ENCODE peak calls at places on chromosomes 11 and 22, in six cellular contexts. J, Y, L, A, Q and H are unnamed samples.
A peak's percentile ranks its signal among the peaks of the same experiment; 100 is the strongest.

GRCh38 chr22:17777005-17777716 is 2.9 kb upstream of the BID start:
- DNase-seq in Q (no peak), L (no peak), A (no peak), J (no peak), Y (no peak), H (no peak)

GRCh38 chr11:15119352-15119751 is 4.6 kb downstream of the INSC start:
- DNase-seq in Y (no peak), Q (no peak), J (no peak), A (no peak), L (no peak), H (no peak)

GRCh38 chr11:82906236-82906635 is 4.7 kb downstream of the DDIAS start:
- DNase-seq in Q (peak; percentile 74), L (peak; percentile 5), A (peak; percentile 19), J (peak; percentile 42), Y (no peak), H (no peak)

GRCh38 chr11:1714908-1715885 is 18.2 kb downstream of the KRTAP5-6 start:
- DNase-seq in A (no peak), Y (no peak), L (no peak), J (no peak), Q (no peak), H (no peak)

GRCh38 chr11:111607751-111608150 is 5.5 kb downstream of the SIK2 start:
- DNase-seq in J (no peak), A (no peak), Q (no peak), L (no peak), Y (no peak), H (no peak)

GRCh38 chr11:16739326-16739875 is 954 bp downstream of the C11orf58 start:
- DNase-seq in Q (peak; percentile 7), L (no peak), J (peak; percentile 4), A (no peak), Y (no peak), H (no peak)

GRCh38 chr11:71138737-71139425 is 113.5 kb downstream of the SHANK2 start:
- DNase-seq in A (no peak), Q (no peak), J (peak; percentile 17), L (no peak), Y (no peak), H (no peak)

GRCh38 chr11:100857236-100858005 is 170.3 kb downstream of the ARHGAP42 start:
- DNase-seq in Q (no peak), Y (no peak), A (no peak), L (no peak), J (peak; percentile 57), H (no peak)

GRCh38 chr11:70537576-70538571 is 139.5 kb downstream of the CTTN start:
- DNase-seq in Q (no peak), A (no peak), L (no peak), J (no peak), Y (no peak), H (no peak)

GRCh38 chr22:49702068-49702397 is 125.6 kb downstream of the BRD1 start:
- DNase-seq in Q (no peak), A (no peak), L (no peak), Y (no peak), J (no peak), H (no peak)

GRCh38 chr11:1542267-1542666 is 29.8 kb downstream of the DUSP8 start:
- DNase-seq in A (no peak), Q (no peak), J (no peak), L (no peak), Y (no peak), H (no peak)

GRCh38 chr22:27978317-27978716 is 59.3 kb upstream of the PITPNB start:
- DNase-seq in J (no peak), Y (no peak), L (no peak), Q (no peak), A (no peak), H (no peak)

GRCh38 chr22:37784829-37785495 is 22.8 kb upstream of the GCAT start:
- DNase-seq in Q (no peak), J (no peak), L (no peak), A (no peak), Y (no peak), H (no peak)

GRCh38 chr22:23553438-23553837 is 26.7 kb downstream of the IGLL1 start:
- DNase-seq in Q (no peak), L (no peak), A (no peak), J (no peak), Y (no peak), H (no peak)

GRCh38 chr11:67119577-67120391 is 721 bp downstream of the KDM2A start:
- DNase-seq in Q (peak; percentile 24), J (peak; percentile 66), L (no peak), A (no peak), Y (peak; percentile 51), H (no peak)

GRCh38 chr11:65262775-65263174 is 1.0 kb downstream of the POLA2 start:
- DNase-seq in Y (no peak), J (no peak), L (no peak), A (no peak), Q (no peak), H (no peak)

GRCh38 chr22:48449466-48450187 is 1378.0 kb downstream of the BRD1 start:
- DNase-seq in L (no peak), A (no peak), Q (no peak), J (no peak), Y (no peak), H (no peak)

GRCh38 chr11:43579171-43579918 is 101.2 kb upstream of the HSD17B12 start:
- DNase-seq in Q (peak; percentile 52), Y (no peak), L (no peak), A (no peak), J (peak; percentile 79), H (peak; percentile 84)

GRCh38 chr11:26743622-26744021 is 21.8 kb upstream of the SLC5A12 start:
- DNase-seq in Y (no peak), L (no peak), A (no peak), Q (no peak), J (no peak), H (no peak)

GRCh38 chr11:24421766-24422165 is 75.1 kb upstream of the LUZP2 start:
- DNase-seq in A (no peak), Q (no peak), L (no peak), Y (no peak), J (no peak), H (no peak)

GRCh38 chr11:34513674-34513995 is at the start of gene ELF5:
- DNase-seq in Q (no peak), Y (no peak), L (no peak), A (no peak), J (no peak), H (no peak)

GRCh38 chr11:74671520-74672196 is 59.6 kb downstream of the CHRDL2 start:
- DNase-seq in L (no peak), Y (no peak), J (no peak), A (peak; percentile 39), Q (peak; percentile 76), H (peak; percentile 66)

GRCh38 chr22:48622891-48623545 is 1204.7 kb downstream of the BRD1 start:
- DNase-seq in A (no peak), J (no peak), Q (no peak), Y (no peak), L (no peak), H (no peak)

GRCh38 chr11:31887180-31887579 is 76.1 kb upstream of the PAX6 start:
- DNase-seq in J (peak; percentile 37), Y (no peak), L (no peak), A (no peak), Q (no peak), H (peak; percentile 21)

GRCh38 chr11:78110830-78111229 is 28.6 kb downstream of the ALG8 start:
- DNase-seq in J (no peak), Y (no peak), L (no peak), Q (peak; percentile 49), A (peak; percentile 23), H (no peak)